ENCODE peak calls at places on chromosomes 7 and 10, in ten cellular contexts. One of them, this sample, is unnamed.

GRCh38 chr10:48926764-48927163 is 12.9 kb downstream of the LRRC18 start:
- DNase-seq in lower leg skin: no peak
- DNase-seq in H1: no peak
- DNase-seq in IMR-90: no peak
- DNase-seq in prostate gland: no peak
- DNase-seq in erythroblast: no peak
- DNase-seq in Peyer's patch: no peak
- DNase-seq in stomach: no peak
- DNase-seq in esophagus muscularis mucosa: no peak
- DNase-seq in heart left ventricle: no peak
- DNase-seq in this sample: no peak

GRCh38 chr7:142808802-142809583 is 38.2 kb downstream of the PRSS2 start:
- DNase-seq in lower leg skin: no peak
- DNase-seq in H1: no peak
- DNase-seq in IMR-90: peak; percentile 7
- DNase-seq in prostate gland: no peak
- DNase-seq in erythroblast: peak; percentile 30
- DNase-seq in Peyer's patch: peak; percentile 96
- DNase-seq in stomach: peak; percentile 56
- DNase-seq in esophagus muscularis mucosa: no peak
- DNase-seq in heart left ventricle: no peak
- DNase-seq in this sample: peak; percentile 24

GRCh38 chr10:100007239-100008141 is 2.3 kb downstream of the DNMBP start:
- DNase-seq in lower leg skin: no peak
- DNase-seq in H1: no peak
- DNase-seq in IMR-90: no peak
- DNase-seq in prostate gland: no peak
- DNase-seq in erythroblast: no peak
- DNase-seq in Peyer's patch: no peak
- DNase-seq in stomach: no peak
- DNase-seq in esophagus muscularis mucosa: no peak
- DNase-seq in heart left ventricle: no peak
- DNase-seq in this sample: no peak

GRCh38 chr7:2539031-2540028 is 16.0 kb downstream of the BRAT1 start:
- DNase-seq in lower leg skin: no peak
- DNase-seq in H1: no peak
- DNase-seq in IMR-90: no peak
- DNase-seq in prostate gland: no peak
- DNase-seq in erythroblast: no peak
- DNase-seq in Peyer's patch: peak; percentile 44
- DNase-seq in stomach: no peak
- DNase-seq in esophagus muscularis mucosa: no peak
- DNase-seq in heart left ventricle: peak; percentile 64
- DNase-seq in this sample: no peak

GRCh38 chr10:44416021-44416758 is 31.3 kb upstream of the CXCL12 start:
- DNase-seq in lower leg skin: peak; percentile 74
- DNase-seq in H1: no peak
- DNase-seq in IMR-90: no peak
- DNase-seq in prostate gland: no peak
- DNase-seq in erythroblast: no peak
- DNase-seq in Peyer's patch: peak; percentile 34
- DNase-seq in stomach: no peak
- DNase-seq in esophagus muscularis mucosa: peak; percentile 83
- DNase-seq in heart left ventricle: no peak
- DNase-seq in this sample: no peak

GRCh38 chr7:55593515-55594318 is 21.4 kb upstream of the VOPP1 start:
- DNase-seq in lower leg skin: peak; percentile 91
- DNase-seq in H1: peak; percentile 95
- DNase-seq in IMR-90: peak; percentile 77
- DNase-seq in prostate gland: no peak
- DNase-seq in erythroblast: peak; percentile 76
- DNase-seq in Peyer's patch: peak; percentile 89
- DNase-seq in stomach: peak; percentile 76
- DNase-seq in esophagus muscularis mucosa: peak; percentile 91
- DNase-seq in heart left ventricle: peak; percentile 84
- DNase-seq in this sample: no peak

GRCh38 chr7:39650676-39651075 is 27.3 kb downstream of the RALA start:
- DNase-seq in lower leg skin: peak; percentile 86
- DNase-seq in H1: no peak
- DNase-seq in IMR-90: peak; percentile 81
- DNase-seq in prostate gland: no peak
- DNase-seq in erythroblast: no peak
- DNase-seq in Peyer's patch: no peak
- DNase-seq in stomach: no peak
- DNase-seq in esophagus muscularis mucosa: no peak
- DNase-seq in heart left ventricle: no peak
- DNase-seq in this sample: no peak

GRCh38 chr10:103803941-103804340 is 51.4 kb downstream of the SH3PXD2A start:
- DNase-seq in lower leg skin: no peak
- DNase-seq in H1: no peak
- DNase-seq in IMR-90: no peak
- DNase-seq in prostate gland: no peak
- DNase-seq in erythroblast: no peak
- DNase-seq in Peyer's patch: peak; percentile 63
- DNase-seq in stomach: no peak
- DNase-seq in esophagus muscularis mucosa: no peak
- DNase-seq in heart left ventricle: no peak
- DNase-seq in this sample: no peak

GRCh38 chr10:104117839-104118323 is 4.1 kb upstream of the SFR1 start:
- DNase-seq in lower leg skin: no peak
- DNase-seq in H1: no peak
- DNase-seq in IMR-90: peak; percentile 43
- DNase-seq in prostate gland: no peak
- DNase-seq in erythroblast: no peak
- DNase-seq in Peyer's patch: peak; percentile 71
- DNase-seq in stomach: no peak
- DNase-seq in esophagus muscularis mucosa: no peak
- DNase-seq in heart left ventricle: no peak
- DNase-seq in this sample: no peak

GRCh38 chr10:77165445-77166316 is 471.9 kb downstream of the KCNMA1 start:
- DNase-seq in lower leg skin: no peak
- DNase-seq in H1: peak; percentile 74
- DNase-seq in IMR-90: peak; percentile 71
- DNase-seq in prostate gland: peak; percentile 49
- DNase-seq in erythroblast: peak; percentile 52
- DNase-seq in Peyer's patch: peak; percentile 68
- DNase-seq in stomach: peak; percentile 38
- DNase-seq in esophagus muscularis mucosa: no peak
- DNase-seq in heart left ventricle: no peak
- DNase-seq in this sample: peak; percentile 32

GRCh38 chr10:97517778-97518561 is 19.2 kb downstream of the UBTD1 start:
- DNase-seq in lower leg skin: no peak
- DNase-seq in H1: peak; percentile 51
- DNase-seq in IMR-90: no peak
- DNase-seq in prostate gland: no peak
- DNase-seq in erythroblast: no peak
- DNase-seq in Peyer's patch: no peak
- DNase-seq in stomach: no peak
- DNase-seq in esophagus muscularis mucosa: no peak
- DNase-seq in heart left ventricle: no peak
- DNase-seq in this sample: no peak

GRCh38 chr10:52390388-52390787 is 76.3 kb downstream of the DKK1 start:
- DNase-seq in lower leg skin: no peak
- DNase-seq in H1: no peak
- DNase-seq in IMR-90: no peak
- DNase-seq in prostate gland: no peak
- DNase-seq in erythroblast: no peak
- DNase-seq in Peyer's patch: no peak
- DNase-seq in stomach: no peak
- DNase-seq in esophagus muscularis mucosa: no peak
- DNase-seq in heart left ventricle: no peak
- DNase-seq in this sample: no peak

GRCh38 chr7:107277331-107277730 is 108.5 kb downstream of the HBP1 start:
- DNase-seq in lower leg skin: no peak
- DNase-seq in H1: no peak
- DNase-seq in IMR-90: peak; percentile 4
- DNase-seq in prostate gland: no peak
- DNase-seq in erythroblast: no peak
- DNase-seq in Peyer's patch: no peak
- DNase-seq in stomach: no peak
- DNase-seq in esophagus muscularis mucosa: no peak
- DNase-seq in heart left ventricle: no peak
- DNase-seq in this sample: no peak

GRCh38 chr7:105487559-105488218 is 34.4 kb downstream of the PUS7 start:
- DNase-seq in lower leg skin: no peak
- DNase-seq in H1: peak; percentile 32
- DNase-seq in IMR-90: peak; percentile 94
- DNase-seq in prostate gland: peak; percentile 21
- DNase-seq in erythroblast: peak; percentile 47
- DNase-seq in Peyer's patch: no peak
- DNase-seq in stomach: no peak
- DNase-seq in esophagus muscularis mucosa: no peak
- DNase-seq in heart left ventricle: no peak
- DNase-seq in this sample: no peak

GRCh38 chr10:95706990-95707389 is 13.3 kb upstream of the TCTN3 start:
- DNase-seq in lower leg skin: no peak
- DNase-seq in H1: no peak
- DNase-seq in IMR-90: no peak
- DNase-seq in prostate gland: no peak
- DNase-seq in erythroblast: no peak
- DNase-seq in Peyer's patch: no peak
- DNase-seq in stomach: no peak
- DNase-seq in esophagus muscularis mucosa: no peak
- DNase-seq in heart left ventricle: no peak
- DNase-seq in this sample: no peak
- TF ChIP-seq POLR2A in lower leg skin: no peak
- TF ChIP-seq POLR2A in H1: no peak
- TF ChIP-seq POLR2A in IMR-90: no peak
- TF ChIP-seq POLR2A in prostate gland: no peak
- TF ChIP-seq POLR2A in erythroblast: no peak
- TF ChIP-seq POLR2A in Peyer's patch: no peak
- TF ChIP-seq POLR2A in stomach: no peak
- TF ChIP-seq POLR2A in esophagus muscularis mucosa: no peak
- TF ChIP-seq POLR2A in heart left ventricle: no peak
- TF ChIP-seq POLR2A in this sample: no peak

GRCh38 chr10:63012623-63013022 is 120.5 kb upstream of the NRBF2 start:
- DNase-seq in lower leg skin: no peak
- DNase-seq in H1: no peak
- DNase-seq in IMR-90: no peak
- DNase-seq in prostate gland: no peak
- DNase-seq in erythroblast: no peak
- DNase-seq in Peyer's patch: no peak
- DNase-seq in stomach: no peak
- DNase-seq in esophagus muscularis mucosa: no peak
- DNase-seq in heart left ventricle: no peak
- DNase-seq in this sample: no peak
- TF ChIP-seq POLR2A in lower leg skin: no peak
- TF ChIP-seq POLR2A in H1: no peak
- TF ChIP-seq POLR2A in IMR-90: no peak
- TF ChIP-seq POLR2A in prostate gland: no peak
- TF ChIP-seq POLR2A in erythroblast: no peak
- TF ChIP-seq POLR2A in Peyer's patch: no peak
- TF ChIP-seq POLR2A in stomach: no peak
- TF ChIP-seq POLR2A in esophagus muscularis mucosa: no peak
- TF ChIP-seq POLR2A in heart left ventricle: no peak
- TF ChIP-seq POLR2A in this sample: no peak

DNA sequence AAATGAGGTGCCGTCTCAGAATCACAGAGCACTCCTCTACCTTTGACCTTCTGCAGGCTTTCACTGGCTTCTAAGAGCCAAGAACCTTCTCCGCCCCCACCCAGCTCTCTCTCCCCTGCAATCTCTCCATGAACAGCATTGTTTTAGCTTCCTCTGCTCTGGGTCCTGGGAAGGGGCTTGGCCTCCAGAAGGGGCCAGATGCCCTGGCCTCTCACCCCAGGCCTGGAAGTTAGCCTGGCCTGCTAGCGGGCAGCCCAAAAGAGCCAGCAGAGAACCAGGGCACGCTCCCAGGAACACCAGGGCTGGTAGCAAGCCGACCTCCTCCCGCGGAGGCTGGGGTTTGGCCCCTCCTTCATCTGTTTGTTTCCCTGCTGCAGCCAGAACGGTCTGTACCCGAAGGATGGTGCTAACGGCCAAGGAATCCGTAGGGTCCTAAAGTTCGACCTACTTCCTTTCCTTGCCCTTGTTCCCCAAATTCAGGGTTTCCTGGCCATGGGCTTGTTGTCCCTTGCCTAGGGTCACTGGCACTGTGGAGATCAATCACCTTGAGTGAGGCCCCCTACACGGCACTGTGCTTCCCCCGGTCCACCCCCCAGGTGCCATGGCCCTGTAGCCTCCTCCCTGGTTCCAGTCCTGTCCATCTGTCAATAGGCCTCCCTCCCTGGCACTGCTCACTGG is 18.7 kb upstream of the DDIT4 start:
- DNase-seq in lower leg skin: peak; percentile 98
- DNase-seq in H1: peak; percentile 80
- DNase-seq in IMR-90: peak; percentile 57
- DNase-seq in prostate gland: peak; percentile 94
- DNase-seq in erythroblast: peak; percentile 63
- DNase-seq in Peyer's patch: peak; percentile 94
- DNase-seq in stomach: peak; percentile 93
- DNase-seq in esophagus muscularis mucosa: peak; percentile 97
- DNase-seq in heart left ventricle: peak; percentile 93
- DNase-seq in this sample: peak; percentile 85
- TF ChIP-seq POLR2A in lower leg skin: no peak
- TF ChIP-seq POLR2A in H1: peak; percentile 45
- TF ChIP-seq POLR2A in IMR-90: no peak
- TF ChIP-seq POLR2A in prostate gland: peak; percentile 55
- TF ChIP-seq POLR2A in erythroblast: peak; percentile 66
- TF ChIP-seq POLR2A in Peyer's patch: peak; percentile 43
- TF ChIP-seq POLR2A in stomach: no peak
- TF ChIP-seq POLR2A in esophagus muscularis mucosa: no peak
- TF ChIP-seq POLR2A in heart left ventricle: peak; percentile 67
- TF ChIP-seq POLR2A in this sample: peak; percentile 14

GRCh38 chr10:73094986-73095478 is 1.6 kb downstream of the P4HA1 start:
- DNase-seq in lower leg skin: no peak
- DNase-seq in H1: no peak
- DNase-seq in IMR-90: no peak
- DNase-seq in prostate gland: no peak
- DNase-seq in erythroblast: no peak
- DNase-seq in Peyer's patch: no peak
- DNase-seq in stomach: no peak
- DNase-seq in esophagus muscularis mucosa: no peak
- DNase-seq in heart left ventricle: no peak
- DNase-seq in this sample: no peak

GRCh38 chr10:73095479-73096021 is 1.1 kb downstream of the P4HA1 start:
- DNase-seq in lower leg skin: no peak
- DNase-seq in H1: no peak
- DNase-seq in IMR-90: peak; percentile 82
- DNase-seq in prostate gland: peak; percentile 39
- DNase-seq in erythroblast: peak; percentile 62
- DNase-seq in Peyer's patch: peak; percentile 66
- DNase-seq in stomach: peak; percentile 36
- DNase-seq in esophagus muscularis mucosa: no peak
- DNase-seq in heart left ventricle: no peak
- DNase-seq in this sample: no peak

GRCh38 chr10:73096452-73097304 is at the start of gene P4HA1:
- DNase-seq in lower leg skin: peak; percentile 100
- DNase-seq in H1: peak; percentile 97
- DNase-seq in IMR-90: peak; percentile 96
- DNase-seq in prostate gland: peak; percentile 98
- DNase-seq in erythroblast: peak; percentile 98
- DNase-seq in Peyer's patch: peak; percentile 100
- DNase-seq in stomach: peak; percentile 99
- DNase-seq in esophagus muscularis mucosa: peak; percentile 100
- DNase-seq in heart left ventricle: peak; percentile 100
- DNase-seq in this sample: peak; percentile 98

GRCh38 chr10:73097305-73097670 is 622 bp upstream of the P4HA1 start:
- DNase-seq in lower leg skin: no peak
- DNase-seq in H1: no peak
- DNase-seq in IMR-90: no peak
- DNase-seq in prostate gland: no peak
- DNase-seq in erythroblast: no peak
- DNase-seq in Peyer's patch: no peak
- DNase-seq in stomach: no peak
- DNase-seq in esophagus muscularis mucosa: no peak
- DNase-seq in heart left ventricle: no peak
- DNase-seq in this sample: no peak

GRCh38 chr10:73096041-73096451 is 620 bp downstream of the P4HA1 start:
- DNase-seq in lower leg skin: peak; percentile 93
- DNase-seq in H1: peak; percentile 75
- DNase-seq in IMR-90: peak; percentile 60
- DNase-seq in prostate gland: peak; percentile 73
- DNase-seq in erythroblast: peak; percentile 77
- DNase-seq in Peyer's patch: peak; percentile 88
- DNase-seq in stomach: peak; percentile 75
- DNase-seq in esophagus muscularis mucosa: peak; percentile 92
- DNase-seq in heart left ventricle: peak; percentile 80
- DNase-seq in this sample: peak; percentile 58
- TF ChIP-seq POLR2A in lower leg skin: no peak
- TF ChIP-seq POLR2A in H1: no peak
- TF ChIP-seq POLR2A in IMR-90: no peak
- TF ChIP-seq POLR2A in prostate gland: peak; percentile 33
- TF ChIP-seq POLR2A in erythroblast: no peak
- TF ChIP-seq POLR2A in Peyer's patch: peak; percentile 22
- TF ChIP-seq POLR2A in stomach: no peak
- TF ChIP-seq POLR2A in esophagus muscularis mucosa: peak; percentile 41
- TF ChIP-seq POLR2A in heart left ventricle: no peak
- TF ChIP-seq POLR2A in this sample: no peak